ENCODE peak calls at places on chromosomes 6 and 20, in five cellular contexts. B is cardiac muscle cell, J is pancreas, Y is thoracic aorta, G is neural progenitor cell. S is an unnamed sample.

GRCh38 chr6:27025351-27025750 is 222.2 kb upstream of the PRSS16 start:
- DNase-seq in B (no peak), J (no peak), Y (no peak), G (no peak), S (no peak)

GRCh38 chr20:35699914-35700624 is 864 bp downstream of the ROMO1 start:
- DNase-seq in B (no peak), J (no peak), Y (no peak), G (no peak), S (no peak)

GRCh38 chr6:159679091-159680077 is 13.7 kb downstream of the SOD2 start:
- DNase-seq in B (no peak), J (no peak), Y (no peak), G (no peak), S (no peak)

GRCh38 chr6:105608393-105608705 is 205.5 kb upstream of the PREP start:
- DNase-seq in B (no peak), J (no peak), Y (no peak), G (no peak), S (no peak)

GRCh38 chr6:20708367-20709124 is 174.3 kb downstream of the CDKAL1 start:
- DNase-seq in B (peak), J (no peak), Y (no peak), G (peak), S (no peak)

GRCh38 chr20:22106308-22106938 is 401.0 kb downstream of the PAX1 start:
- DNase-seq in B (no peak), J (no peak), Y (no peak), G (peak), S (no peak)

GRCh38 chr6:115618311-115618710 is 442.4 kb downstream of the FRK start:
- DNase-seq in B (peak), J (no peak), Y (no peak), G (no peak), S (no peak)

GRCh38 chr6:157530126-157530525 is 149.1 kb downstream of the ZDHHC14 start:
- DNase-seq in B (peak), J (no peak), Y (no peak), G (no peak), S (no peak)

GRCh38 chr6:43669050-43669921 is 18.3 kb downstream of the MRPS18A start:
- DNase-seq in B (peak), J (no peak), Y (peak), G (peak), S (no peak)

GRCh38 chr20:8583209-8584106 is 451.4 kb downstream of the PLCB1 start:
- DNase-seq in B (peak), J (no peak), Y (no peak), G (no peak), S (no peak)

GRCh38 chr6:113182370-113183141 is 674.6 kb upstream of the MARCKS start:
- DNase-seq in B (peak), J (no peak), Y (no peak), G (no peak), S (no peak)

GRCh38 chr20:31933698-31934097 is 18.1 kb downstream of the PDRG1 start:
- DNase-seq in B (no peak), J (no peak), Y (no peak), G (no peak), S (no peak)

GRCh38 chr6:153800580-153800979 is 238.5 kb upstream of the OPRM1 start:
- DNase-seq in B (no peak), J (no peak), Y (no peak), G (no peak), S (no peak)

GRCh38 chr20:54148947-54149764 is 24.6 kb downstream of the CYP24A1 start:
- DNase-seq in B (peak), J (no peak), Y (no peak), G (no peak), S (no peak)

GRCh38 chr6:56914791-56915658 is 39.9 kb upstream of the BEND6 start:
- DNase-seq in B (no peak), J (no peak), Y (no peak), G (no peak), S (no peak)

GRCh38 chr20:16729565-16730460 is at the start of gene SNRPB2:
- DNase-seq in B (peak), J (peak), Y (peak), G (peak), S (peak)
- TF ChIP-seq CTCF in B (peak), J (no peak), Y (peak), G (peak), S (no peak)

DNA sequence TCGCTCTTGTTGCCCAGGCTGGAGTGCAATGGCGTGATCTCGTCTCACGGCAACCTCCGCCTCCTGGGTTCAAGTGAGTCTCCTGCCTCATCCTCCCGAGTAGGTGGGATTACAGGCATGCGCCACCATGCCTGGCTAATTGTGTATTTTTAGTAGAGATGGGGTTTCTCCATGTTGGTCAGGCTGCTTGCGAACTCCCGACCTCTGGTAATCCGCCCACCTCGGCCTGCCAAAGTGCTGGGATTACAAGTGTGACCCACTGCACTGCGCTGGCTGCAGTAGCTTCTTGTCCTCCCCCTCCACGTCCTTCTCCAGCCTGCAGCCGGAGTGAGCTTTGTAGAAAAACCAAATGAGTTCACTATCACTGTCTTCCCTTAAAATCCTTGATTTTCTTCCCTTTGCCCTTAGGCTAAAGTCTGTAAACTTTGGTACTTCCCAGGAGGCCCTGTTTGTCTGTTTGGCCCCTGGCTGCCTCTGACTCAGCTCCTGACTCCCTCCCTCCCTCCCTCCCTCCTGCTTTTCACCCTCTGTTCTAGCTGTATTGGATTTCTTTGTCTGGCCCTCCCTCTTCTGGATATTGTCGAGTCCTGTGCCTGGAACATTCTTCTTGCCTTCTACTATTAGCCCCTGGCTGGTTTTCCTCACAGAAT is 12.9 kb downstream of the PARD6B start:
- DNase-seq in B (peak), J (peak), Y (peak), G (peak), S (no peak)
- TF ChIP-seq CTCF in B (peak), J (no peak), Y (peak), G (no peak), S (no peak)

DNA sequence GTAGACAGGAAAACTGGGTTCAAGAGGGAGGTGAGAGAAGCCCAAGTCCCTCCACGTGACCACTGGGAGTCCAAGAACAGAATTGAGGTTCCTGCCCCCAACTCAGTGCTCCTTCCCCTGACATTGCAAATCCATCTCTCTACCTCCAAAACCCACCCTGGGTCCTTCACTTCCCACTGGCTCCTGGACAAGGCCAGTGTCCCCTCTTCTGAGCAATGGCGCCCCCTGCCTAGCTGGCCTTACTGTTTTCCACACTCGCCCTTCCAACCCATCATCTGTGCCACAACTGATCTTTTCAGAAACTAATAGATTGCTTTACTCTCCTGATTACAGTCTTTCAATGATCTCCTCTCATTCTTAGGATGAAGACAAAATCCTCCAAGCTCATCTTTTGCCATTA is 200.3 kb downstream of the ANKRD60 start:
- DNase-seq in B (no peak), J (peak), Y (no peak), G (peak), S (no peak)
- TF ChIP-seq CTCF in B (peak), J (no peak), Y (no peak), G (peak), S (no peak)

GRCh38 chr6:137040393-137040792 is 4.4 kb downstream of the IL20RA start:
- DNase-seq in B (no peak), J (no peak), Y (no peak), G (no peak), S (no peak)
- TF ChIP-seq CTCF in B (no peak), J (no peak), Y (peak), G (peak), S (peak)

GRCh38 chr6:23752414-23752813 is 373.6 kb upstream of the NRSN1 start:
- DNase-seq in B (no peak), J (no peak), Y (no peak), G (no peak), S (no peak)

GRCh38 chr6:23754197-23754596 is 371.8 kb upstream of the NRSN1 start:
- DNase-seq in B (no peak), J (no peak), Y (no peak), G (no peak), S (no peak)
- TF ChIP-seq CTCF in B (no peak), J (no peak), Y (no peak), G (peak), S (peak)

GRCh38 chr20:50358959-50359358 is 151.2 kb upstream of the PTPN1 start:
- DNase-seq in B (no peak), J (no peak), Y (no peak), G (no peak), S (no peak)

GRCh38 chr20:50356962-50357782 is 153.0 kb upstream of the PTPN1 start:
- DNase-seq in B (no peak), J (no peak), Y (no peak), G (no peak), S (no peak)

GRCh38 chr20:50356522-50356880 is 153.7 kb upstream of the PTPN1 start:
- DNase-seq in B (no peak), J (no peak), Y (no peak), G (no peak), S (no peak)

GRCh38 chr20:50358166-50358565 is 152.0 kb upstream of the PTPN1 start:
- DNase-seq in B (no peak), J (no peak), Y (no peak), G (no peak), S (no peak)

DNA sequence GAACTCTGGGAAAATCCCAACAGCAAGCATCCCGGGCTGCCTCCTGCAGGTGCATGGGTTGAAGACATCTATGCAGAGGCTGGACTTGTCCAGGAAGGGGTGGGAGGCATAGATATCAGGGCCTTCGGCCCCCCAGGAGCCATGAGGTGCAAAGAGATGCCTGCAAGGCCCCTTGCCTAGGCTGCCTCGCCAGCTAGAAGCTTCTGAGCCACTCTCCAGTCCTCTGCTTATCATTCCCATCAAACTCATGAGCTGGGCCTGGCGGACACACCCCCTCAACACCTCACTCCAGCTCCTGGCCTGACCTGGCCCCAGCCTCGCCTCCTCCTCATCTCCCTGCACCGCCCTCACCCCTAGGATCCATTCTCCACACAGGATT is 152.4 kb upstream of the PTPN1 start:
- DNase-seq in B (no peak), J (no peak), Y (no peak), G (no peak), S (no peak)
- TF ChIP-seq CTCF in B (no peak), J (no peak), Y (no peak), G (no peak), S (no peak)

GRCh38 chr6:135180458-135181332 is at the start of gene MYB:
- DNase-seq in B (peak), J (peak), Y (no peak), G (peak), S (peak)
- TF ChIP-seq CTCF in B (no peak), J (no peak), Y (no peak), G (no peak), S (no peak)

DNA sequence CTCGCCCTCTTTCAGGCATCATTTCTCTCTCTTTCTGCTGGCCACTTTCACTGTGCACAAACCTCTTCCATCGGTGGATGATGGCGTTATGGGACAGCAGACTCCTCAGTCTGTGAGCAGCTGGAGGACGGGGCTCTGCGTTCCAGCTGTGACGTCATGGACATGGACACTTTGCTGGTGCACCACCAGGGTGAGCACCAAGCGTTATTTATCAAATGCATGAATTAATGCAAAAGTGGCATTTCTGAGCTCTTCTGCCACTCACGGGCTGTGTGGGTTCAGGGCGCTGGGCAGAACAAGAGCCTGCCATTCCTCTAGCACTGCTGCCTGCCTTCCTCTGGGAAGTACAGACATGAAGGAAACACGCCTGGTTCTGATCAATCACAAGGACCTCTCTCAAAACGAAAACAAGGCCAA is 82.9 kb upstream of the MPC1 start:
- DNase-seq in B (peak), J (no peak), Y (no peak), G (no peak), S (no peak)
- TF ChIP-seq CTCF in B (no peak), J (no peak), Y (no peak), G (no peak), S (no peak)

GRCh38 chr6:136525586-136526195 is 24.5 kb downstream of the MAP7 start:
- DNase-seq in B (peak), J (no peak), Y (no peak), G (peak), S (no peak)
- TF ChIP-seq CTCF in B (no peak), J (no peak), Y (no peak), G (no peak), S (no peak)

S was measured in neural crest cell.